ENCODE peak calls at places on chromosomes 11 and 22, in four cellular contexts. D is kidney epithelial cell, F is mammary epithelial cell, U is PC-3. J is an unnamed sample.
A peak's percentile ranks its signal among the peaks of the same experiment; 100 is the strongest.

GRCh38 chr11:100923555-100923954 is 206.1 kb downstream of the PGR start:
- DNase-seq in D (no peak), F (no peak), U (peak; percentile 63), J (no peak)

GRCh38 chr11:7531011-7531410 is 17.2 kb downstream of the PPFIBP2 start:
- DNase-seq in F (no peak), U (no peak), D (no peak), J (no peak)

GRCh38 chr11:86592047-86592564 is 80.3 kb downstream of the ME3 start:
- DNase-seq in D (no peak), U (peak; percentile 59), F (no peak), J (no peak)

GRCh38 chr11:22115470-22116037 is 77.3 kb upstream of the ANO5 start:
- DNase-seq in D (no peak), F (no peak), U (no peak), J (no peak)

GRCh38 chr22:47786650-47787290 is 1024.3 kb downstream of the TBC1D22A start:
- DNase-seq in F (no peak), U (no peak), D (no peak), J (no peak)

GRCh38 chr11:99766816-99767215 is 746.1 kb downstream of the CNTN5 start:
- DNase-seq in U (no peak), F (no peak), D (no peak), J (no peak)

GRCh38 chr11:117610045-117610444 is 187.0 kb downstream of the DSCAML1 start:
- DNase-seq in D (peak; percentile 75), U (peak; percentile 13), F (peak; percentile 55), J (no peak)

GRCh38 chr22:19793656-19794310 is 33.2 kb downstream of the TBX1 start:
- DNase-seq in D (no peak), F (no peak), U (no peak), J (no peak)

GRCh38 chr11:44014968-44015623 is 32.7 kb upstream of the ACCSL start:
- DNase-seq in D (no peak), F (no peak), U (no peak), J (no peak)

GRCh38 chr11:20864628-20865027 is 195.2 kb downstream of the NELL1 start:
- DNase-seq in U (no peak), D (no peak), F (no peak), J (no peak)

GRCh38 chr11:11349870-11350325 is 3.2 kb downstream of the CSNK2A3 start:
- DNase-seq in U (peak; percentile 70), F (no peak), D (peak; percentile 47), J (peak; percentile 56)

GRCh38 chr11:125153837-125154236 is 10.7 kb upstream of the PKNOX2 start:
- DNase-seq in U (no peak), F (no peak), D (no peak), J (no peak)

GRCh38 chr11:60924110-60924905 is at the start of gene TMEM132A:
- DNase-seq in U (peak; percentile 82), F (peak; percentile 70), D (no peak), J (no peak)

GRCh38 chr11:43377380-43377779 is 18.7 kb downstream of the TTC17 start:
- DNase-seq in D (no peak), F (no peak), U (no peak), J (no peak)

GRCh38 chr22:38872831-38873248 is 824 bp upstream of the CBX6 start:
- DNase-seq in F (no peak), U (no peak), D (no peak), J (no peak)

GRCh38 chr11:94297967-94298576 is 6.3 kb upstream of the IZUMO1R start:
- DNase-seq in D (no peak), U (peak; percentile 24), F (no peak), J (no peak)

GRCh38 chr11:68677432-68677831 is 6.9 kb upstream of the GAL start:
- DNase-seq in U (peak; percentile 94), D (peak; percentile 93), F (peak; percentile 75), J (peak; percentile 59)

GRCh38 chr11:10908215-10908990 is 50.5 kb upstream of the ZBED5 start:
- DNase-seq in D (peak; percentile 84), F (peak; percentile 80), U (peak; percentile 83), J (peak; percentile 86)

GRCh38 chr11:112339566-112339965 is 78.9 kb upstream of the PLET1 start:
- DNase-seq in D (no peak), F (no peak), U (no peak), J (no peak)

GRCh38 chr22:46777609-46777970 is 15.1 kb downstream of the TBC1D22A start:
- DNase-seq in U (no peak), F (no peak), D (no peak), J (no peak)

GRCh38 chr11:64659417-64660144 is 63.4 kb downstream of the NRXN2 start:
- DNase-seq in D (peak; percentile 69), U (peak; percentile 93), F (peak; percentile 88), J (peak; percentile 84)

GRCh38 chr11:40161855-40162410 is 1297.5 kb downstream of the LRRC4C start:
- DNase-seq in F (no peak), U (no peak), D (no peak), J (no peak)

GRCh38 chr11:64713031-64713780 is 9.8 kb downstream of the NRXN2 start:
- DNase-seq in D (no peak), F (peak; percentile 39), U (no peak), J (no peak)

GRCh38 chr11:101840720-101841119 is 74.1 kb upstream of the CEP126 start:
- DNase-seq in F (no peak), D (no peak), U (no peak), J (no peak)

GRCh38 chr22:43370045-43370444 is 26.9 kb upstream of the SCUBE1 start:
- DNase-seq in U (no peak), D (no peak), F (no peak), J (no peak)

GRCh38 chr22:22408731-22409696 is 99.5 kb downstream of the ZNF280B start:
- DNase-seq in F (peak; percentile 5), D (no peak), U (peak; percentile 35), J (no peak)

GRCh38 chr11:12841946-12842630 is 167.0 kb upstream of the RASSF10 start:
- DNase-seq in U (peak; percentile 42), F (peak; percentile 73), D (no peak), J (peak; percentile 73)

GRCh38 chr11:12834630-12835029 is 160.4 kb downstream of the TEAD1 start:
- DNase-seq in U (no peak), F (no peak), D (no peak), J (no peak)

GRCh38 chr11:12840871-12841516 is 166.8 kb downstream of the TEAD1 start:
- DNase-seq in D (no peak), U (peak; percentile 63), F (peak; percentile 53), J (no peak)

GRCh38 chr11:12835286-12835685 is 161.1 kb downstream of the TEAD1 start:
- DNase-seq in F (no peak), D (no peak), U (no peak), J (no peak)

GRCh38 chr11:12838463-12839120 is 164.4 kb downstream of the TEAD1 start:
- DNase-seq in F (peak; percentile 85), D (no peak), U (no peak), J (no peak)
- H3K4me3 ChIP-seq in F (peak overlapping the region; percentile 18), D (no peak overlapping the region), U (no peak overlapping the region), J (no peak overlapping the region)

GRCh38 chr22:37137131-37137530 is 12.6 kb downstream of the IL2RB start:
- DNase-seq in D (no peak), F (no peak), U (no peak), J (no peak)

GRCh38 chr22:37133304-37134018 is 16.3 kb downstream of the IL2RB start:
- DNase-seq in F (no peak), U (no peak), D (no peak), J (no peak)

GRCh38 chr22:37137903-37138665 is 11.6 kb downstream of the IL2RB start:
- DNase-seq in F (no peak), D (no peak), U (no peak), J (no peak)

GRCh38 chr22:37132773-37133172 is 16.9 kb downstream of the IL2RB start:
- DNase-seq in U (no peak), D (no peak), F (no peak), J (no peak)

DNA sequence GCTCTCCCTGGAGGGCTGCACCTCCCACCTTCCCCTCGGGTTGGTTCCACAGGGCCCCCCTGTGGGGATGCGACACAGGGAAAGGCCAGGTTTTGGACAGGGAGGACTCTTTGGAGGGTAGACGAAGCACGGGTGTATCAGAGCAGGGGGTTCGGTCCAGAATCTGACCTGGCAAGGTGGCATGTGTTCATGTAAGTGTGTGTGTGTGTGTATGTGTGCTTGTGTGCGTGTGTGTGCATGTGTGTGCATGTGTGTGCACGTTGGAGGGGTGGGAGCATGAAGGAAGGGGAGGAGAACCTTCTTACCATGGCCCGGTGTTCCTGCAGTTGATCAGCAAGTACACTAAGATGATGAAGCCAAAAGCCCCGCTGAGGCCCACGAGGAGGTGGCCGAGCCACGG is 14.7 kb downstream of the IL2RB start:
- DNase-seq in U (no peak), F (no peak), D (no peak), J (no peak)
- H3K36me3 ChIP-seq in U (no peaks in the 10 kb centered on the region), F (no peaks in the 10 kb centered on the region), D (no peaks in the 10 kb centered on the region), J (no peaks in the 10 kb centered on the region)

GRCh38 chr11:69718147-69718546 is 14.3 kb upstream of the FGF19 start:
- DNase-seq in D (no peak), U (peak; percentile 77), F (no peak), J (no peak)
- TF ChIP-seq CTCF in D (peak; percentile 68), U (peak; percentile 87), F (peak; percentile 11), J (peak; percentile 51)

GRCh38 chr11:45857834-45858492 is 10.7 kb downstream of the CRY2 start:
- DNase-seq in F (peak; percentile 20), U (no peak), D (peak; percentile 82), J (peak; percentile 94)
- H3K4me3 ChIP-seq in F (no peak overlapping the region), U (no peak overlapping the region), D (no peak overlapping the region), J (no peak overlapping the region)

J was measured in BJ.